ENCODE peak calls at places on chromosomes 13 and 19, in five cellular contexts. T, V, R, J and W are unnamed samples.

GRCh38 chr19:10230155-10230903 is 802 bp downstream of the S1PR2 start:
- DNase-seq in T (no peak), V (no peak), R (no peak), J (no peak), W (peak)

GRCh38 chr13:46097015-46097414 is 7.8 kb downstream of the CPB2 start:
- DNase-seq in T (no peak), V (no peak), R (no peak), J (no peak), W (no peak)

GRCh38 chr13:99403458-99403971 is 96.3 kb upstream of the GPR183 start:
- DNase-seq in T (no peak), V (no peak), R (no peak), J (no peak), W (no peak)

GRCh38 chr13:67259208-67259607 is 29.1 kb upstream of the PCDH9 start:
- DNase-seq in T (no peak), V (no peak), R (no peak), J (no peak), W (no peak)

GRCh38 chr19:2261438-2262172 is 5.4 kb upstream of the JSRP1 start:
- DNase-seq in T (no peak), V (no peak), R (peak), J (no peak), W (peak)

GRCh38 chr19:48629599-48630288 is 7.4 kb downstream of the DBP start:
- DNase-seq in T (no peak), V (no peak), R (peak), J (no peak), W (peak)

GRCh38 chr19:42246869-42247630 is 4.6 kb upstream of the GSK3A start:
- DNase-seq in T (no peak), V (no peak), R (peak), J (no peak), W (no peak)

GRCh38 chr19:54682306-54682705 is 19.5 kb downstream of the LILRB4 start:
- DNase-seq in T (no peak), V (no peak), R (peak), J (no peak), W (no peak)

GRCh38 chr19:18859676-18860301 is 28.0 kb downstream of the UPF1 start:
- DNase-seq in T (no peak), V (no peak), R (no peak), J (no peak), W (no peak)

GRCh38 chr19:48135411-48135810 is 24.8 kb upstream of the PLA2G4C start:
- DNase-seq in T (peak), V (no peak), R (peak), J (no peak), W (peak)

GRCh38 chr13:37495046-37495445 is 103.5 kb downstream of the POSTN start:
- DNase-seq in T (no peak), V (no peak), R (no peak), J (no peak), W (no peak)

GRCh38 chr13:41960195-41960699 is 662 bp downstream of the VWA8 start:
- DNase-seq in T (peak), V (no peak), R (peak), J (peak), W (no peak)

GRCh38 chr19:16288544-16288943 is 36.1 kb upstream of the KLF2 start:
- DNase-seq in T (no peak), V (no peak), R (no peak), J (no peak), W (no peak)

GRCh38 chr13:64850017-64850416 is 2380.1 kb downstream of the PCDH9 start:
- DNase-seq in T (no peak), V (no peak), R (no peak), J (no peak), W (no peak)

GRCh38 chr13:64041296-64041695 is 2625.6 kb upstream of the PCDH20 start:
- DNase-seq in T (no peak), V (no peak), R (no peak), J (no peak), W (no peak)

GRCh38 chr19:13275016-13275722 is 125.0 kb downstream of the IER2 start:
- DNase-seq in T (no peak), V (no peak), R (no peak), J (no peak), W (no peak)

GRCh38 chr19:19477705-19478383 is 37.5 kb downstream of the TSSK6 start:
- DNase-seq in T (no peak), V (no peak), R (no peak), J (no peak), W (no peak)

GRCh38 chr13:77310579-77311279 is 16.2 kb downstream of the MYCBP2 start:
- DNase-seq in T (no peak), V (no peak), R (no peak), J (no peak), W (no peak)

GRCh38 chr19:15539638-15540037 is 31.3 kb downstream of the CYP4F22 start:
- DNase-seq in T (no peak), V (peak), R (no peak), J (no peak), W (no peak)

GRCh38 chr13:102742506-102742905 is 31.1 kb downstream of the TEX30 start:
- DNase-seq in T (no peak), V (no peak), R (no peak), J (no peak), W (no peak)

GRCh38 chr19:18108897-18109296 is 11.3 kb downstream of the MAST3 start:
- DNase-seq in T (no peak), V (no peak), R (no peak), J (no peak), W (no peak)

GRCh38 chr13:34172048-34172447 is 354.1 kb downstream of the RFC3 start:
- DNase-seq in T (no peak), V (no peak), R (no peak), J (no peak), W (no peak)

GRCh38 chr13:43223206-43223605 is 199.8 kb downstream of the DNAJC15 start:
- DNase-seq in T (no peak), V (no peak), R (no peak), J (no peak), W (no peak)

GRCh38 chr19:3591876-3592613 is 6.8 kb downstream of the GIPC3 start:
- DNase-seq in T (no peak), V (no peak), R (no peak), J (no peak), W (no peak)

GRCh38 chr13:51873837-51874236 is 12.1 kb downstream of the CCDC70 start:
- DNase-seq in T (no peak), V (no peak), R (no peak), J (no peak), W (no peak)

GRCh38 chr13:71867101-71867814 is at the start of gene DACH1:
- DNase-seq in T (no peak), V (no peak), R (peak), J (peak), W (peak)

GRCh38 chr13:89267734-89268133 is 1596.6 kb downstream of the SLITRK5 start:
- DNase-seq in T (no peak), V (no peak), R (no peak), J (no peak), W (no peak)

GRCh38 chr13:52786747-52787146 is 47.1 kb upstream of the CNMD start:
- DNase-seq in T (no peak), V (no peak), R (no peak), J (no peak), W (no peak)

GRCh38 chr19:56837492-56837891 is 3.0 kb downstream of the PEG3 start:
- DNase-seq in T (no peak), V (no peak), R (no peak), J (peak), W (no peak)

GRCh38 chr13:112702983-112703379 is 13.1 kb downstream of the ATP11A start:
- DNase-seq in T (no peak), V (no peak), R (no peak), J (no peak), W (peak)

GRCh38 chr13:46575843-46576242 is 22.9 kb downstream of the LRCH1 start:
- DNase-seq in T (no peak), V (no peak), R (no peak), J (no peak), W (no peak)

GRCh38 chr13:46796515-46797467 is at the start of gene ESD:
- DNase-seq in T (peak), V (peak), R (peak), J (peak), W (peak)

GRCh38 chr19:4710281-4710600 is 13.4 kb downstream of the DPP9 start:
- DNase-seq in T (no peak), V (no peak), R (no peak), J (no peak), W (no peak)

GRCh38 chr19:33296473-33297060 is 5.8 kb downstream of the CEBPA start:
- DNase-seq in T (no peak), V (no peak), R (no peak), J (no peak), W (no peak)

GRCh38 chr19:56108447-56109195 is 12.5 kb downstream of the ZNF787 start:
- DNase-seq in T (no peak), V (no peak), R (no peak), J (no peak), W (no peak)

GRCh38 chr19:8490395-8490760 is 12.1 kb downstream of the PRAM1 start:
- DNase-seq in T (no peak), V (no peak), R (no peak), J (no peak), W (no peak)
- TF ChIP-seq ESRRA in T (no peak), V (no peak), R (no peak), J (no peak), W (no peak)

DNA sequence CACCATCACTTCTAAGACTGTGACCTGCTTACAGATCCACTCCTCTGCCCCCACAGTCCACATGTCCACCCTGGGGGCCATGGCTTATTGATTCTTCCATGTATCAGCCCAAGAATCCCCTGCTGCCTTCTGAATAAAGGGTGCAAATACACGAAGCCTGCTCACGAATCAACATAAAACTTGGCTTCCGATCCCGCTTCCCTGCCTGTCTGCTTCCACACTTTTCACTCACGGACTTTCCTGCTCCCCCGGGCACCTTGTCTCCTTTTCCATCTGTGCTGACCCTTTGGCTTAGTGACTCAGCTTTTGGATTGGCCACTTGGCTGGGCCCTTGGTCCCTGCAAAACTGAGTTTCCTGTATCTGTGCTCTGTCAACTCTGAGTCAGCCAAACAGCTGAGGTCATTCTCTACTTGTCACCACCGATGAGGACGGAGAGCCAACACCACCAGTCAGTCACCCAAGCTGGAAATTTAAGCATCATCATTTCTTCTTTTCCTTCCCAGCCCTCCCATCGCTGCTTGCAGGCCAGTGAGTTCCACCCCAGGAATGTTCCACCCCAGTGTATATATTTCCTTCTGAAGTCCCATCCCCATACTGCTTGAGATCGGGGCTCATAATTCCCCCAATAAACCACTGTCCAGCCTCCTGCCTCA is 11.4 kb upstream of the USP12 start:
- DNase-seq in T (peak), V (no peak), R (peak), J (peak), W (no peak)
- TF ChIP-seq ESRRA in T (no peak), V (no peak), R (peak), J (no peak), W (no peak)

GRCh38 chr13:80798576-80799133 is 457.7 kb upstream of the SPRY2 start:
- DNase-seq in T (no peak), V (no peak), R (no peak), J (no peak), W (no peak)

DNA sequence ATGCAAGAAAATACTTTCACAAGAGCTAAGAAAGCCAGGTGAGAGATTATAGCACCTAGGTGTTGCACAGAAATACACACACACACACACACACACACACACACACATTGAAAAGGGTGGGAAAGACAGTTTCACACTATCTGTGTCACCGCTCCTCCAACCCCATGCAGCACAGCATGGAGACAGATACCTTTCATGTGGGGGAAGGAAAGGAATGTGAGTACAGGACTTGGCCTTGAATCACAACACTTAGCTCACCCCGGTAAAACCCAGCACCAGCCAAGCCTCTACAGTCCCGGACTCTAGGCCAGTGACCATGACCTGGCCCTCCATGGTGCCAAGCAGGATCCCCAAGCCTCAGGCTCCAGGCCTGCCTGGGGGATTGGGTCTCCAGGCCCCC is 462.0 kb upstream of the SPRY2 start:
- DNase-seq in T (no peak), V (no peak), R (no peak), J (no peak), W (peak)
- TF ChIP-seq ESRRA in T (no peak), V (no peak), R (no peak), J (no peak), W (no peak)

GRCh38 chr19:6340493-6341201 is 7.2 kb upstream of the ACER1 start:
- DNase-seq in T (no peak), V (no peak), R (peak), J (no peak), W (no peak)

GRCh38 chr19:6343462-6343861 is 10.1 kb upstream of the ACER1 start:
- DNase-seq in T (no peak), V (no peak), R (peak), J (no peak), W (no peak)
- TF ChIP-seq ESRRA in T (no peak), V (no peak), R (no peak), J (no peak), W (no peak)

DNA sequence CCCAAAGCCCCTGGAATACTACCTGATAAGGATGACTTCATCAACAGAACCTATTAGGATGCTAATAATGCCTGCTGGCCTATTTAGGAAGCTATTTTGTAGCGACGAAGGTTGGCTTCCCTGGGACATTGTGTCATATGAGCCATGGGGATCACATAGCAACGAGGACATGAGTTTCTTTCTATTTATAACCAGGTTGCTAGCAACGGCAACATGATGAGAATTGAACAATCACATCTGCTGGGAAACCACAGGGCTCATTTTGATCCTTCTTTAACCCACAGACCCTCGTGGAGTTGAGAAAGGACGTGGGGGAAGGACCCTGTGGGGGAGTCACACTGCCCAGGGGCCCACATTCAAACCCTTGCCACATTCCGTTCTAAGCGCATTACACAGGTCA is 172.2 kb downstream of the COL4A1 start:
- DNase-seq in T (no peak), V (no peak), R (no peak), J (no peak), W (no peak)
- TF ChIP-seq ESRRA in T (no peak), V (no peak), R (no peak), J (no peak), W (no peak)

DNA sequence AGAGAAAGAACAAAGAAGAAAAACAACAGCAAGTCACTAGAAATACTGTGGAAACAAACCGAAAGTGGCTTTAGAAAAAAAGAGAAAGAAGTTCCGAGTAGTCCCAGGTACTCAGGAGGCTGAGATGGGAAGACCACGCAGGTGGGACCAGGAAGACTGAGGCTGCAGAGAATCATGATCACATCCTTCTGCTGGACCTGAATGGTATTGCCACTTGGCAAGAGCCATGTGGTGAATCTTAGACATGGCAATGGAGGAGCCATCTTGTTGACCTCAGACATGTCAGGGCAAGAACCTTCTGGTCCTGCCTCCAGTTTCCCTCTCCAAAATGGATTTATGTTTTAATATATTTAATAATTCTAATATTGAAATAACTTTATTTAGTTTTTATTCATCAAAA is 37.4 kb upstream of the ZNF724 start:
- DNase-seq in T (no peak), V (no peak), R (no peak), J (no peak), W (no peak)
- TF ChIP-seq ESRRA in T (no peak), V (no peak), R (no peak), J (no peak), W (no peak)

GRCh38 chr19:35911173-35911572 is 3.1 kb upstream of the TYROBP start:
- DNase-seq in T (no peak), V (no peak), R (peak), J (no peak), W (peak)
- TF ChIP-seq ESRRA in T (no peak), V (no peak), R (no peak), J (no peak), W (no peak)

DNA sequence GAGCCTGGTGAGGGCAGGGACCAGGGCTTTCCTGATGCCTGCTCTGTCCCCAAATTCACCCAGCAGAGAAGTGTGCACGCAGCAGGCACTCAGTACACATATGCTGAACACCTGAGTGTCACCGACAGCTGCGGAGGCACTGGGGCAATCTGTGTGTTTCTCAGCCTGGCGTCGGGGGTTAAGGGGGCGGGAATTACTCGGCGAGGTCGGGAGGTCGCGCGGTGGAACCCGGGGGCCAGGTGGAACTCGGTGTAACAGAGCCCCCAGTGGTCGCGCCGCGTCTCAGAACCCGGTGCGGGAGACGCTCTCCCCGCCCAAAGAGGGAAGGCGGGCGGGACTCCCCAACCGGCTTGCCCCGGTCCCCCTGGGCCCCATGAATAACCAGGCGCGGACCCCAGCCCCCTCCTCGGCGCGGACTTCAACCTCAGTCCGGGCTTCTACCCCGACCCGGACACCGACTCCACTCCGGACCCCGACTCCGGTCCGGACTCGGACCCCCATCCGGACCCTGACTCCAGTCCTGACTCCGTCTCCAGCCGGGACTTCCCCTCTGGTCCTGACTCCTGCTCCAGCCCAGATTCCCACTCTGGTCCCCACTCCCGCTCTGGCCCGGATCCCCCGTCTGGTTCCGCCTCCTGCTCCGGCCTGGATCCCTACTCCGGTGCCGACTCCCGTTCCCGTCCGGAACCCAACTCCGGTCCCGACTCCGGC is at the start of gene SELENOV:
- DNase-seq in T (no peak), V (no peak), R (no peak), J (no peak), W (peak)
- TF ChIP-seq ESRRA in T (no peak), V (no peak), R (no peak), J (no peak), W (peak)

GRCh38 chr19:14369399-14370168 is 11.7 kb upstream of the ADGRE5 start:
- DNase-seq in T (no peak), V (no peak), R (peak), J (no peak), W (no peak)

GRCh38 chr19:14367016-14367415 is 14.2 kb upstream of the ADGRE5 start:
- DNase-seq in T (no peak), V (no peak), R (no peak), J (no peak), W (no peak)

GRCh38 chr19:14363203-14364097 is 17.8 kb upstream of the ADGRE5 start:
- DNase-seq in T (peak), V (no peak), R (peak), J (peak), W (peak)

GRCh38 chr19:14368011-14368513 is 13.2 kb upstream of the ADGRE5 start:
- DNase-seq in T (no peak), V (no peak), R (no peak), J (no peak), W (no peak)

GRCh38 chr19:14366529-14366928 is 14.7 kb upstream of the ADGRE5 start:
- DNase-seq in T (no peak), V (peak), R (peak), J (peak), W (peak)
- TF ChIP-seq ESRRA in T (no peak), V (no peak), R (no peak), J (no peak), W (no peak)